ENCODE peak calls at places on chromosomes 7 and 10, in four cellular contexts. A is adrenal gland, N is occipital lobe, B is Daoy. L is an unnamed sample.

GRCh38 chr7:45902820-45903219 is 14.5 kb downstream of the IGFBP1 start:
- DNase-seq in A (no peak), B (no peak), N (no peak), L (no peak)

GRCh38 chr10:59190332-59190731 is 13.9 kb downstream of the PHYHIPL start:
- DNase-seq in B (no peak), N (no peak), A (no peak), L (no peak)

GRCh38 chr7:97130417-97131139 is 13.1 kb downstream of the SDHAF3 start:
- DNase-seq in A (no peak), N (no peak), B (no peak), L (no peak)

GRCh38 chr10:68088744-68089143 is 13.7 kb upstream of the HERC4 start:
- DNase-seq in N (no peak), B (peak), A (no peak), L (no peak)

GRCh38 chr7:100865971-100866720 is 1.0 kb upstream of the TRIP6 start:
- DNase-seq in N (peak), B (peak), A (peak), L (no peak)

GRCh38 chr10:126511917-126512487 is 123.7 kb upstream of the ADAM12 start:
- DNase-seq in A (no peak), N (no peak), B (no peak), L (no peak)

GRCh38 chr7:132557489-132558044 is 18.7 kb downstream of the PLXNA4 start:
- DNase-seq in N (no peak), A (no peak), B (peak), L (no peak)

GRCh38 chr10:68253356-68253755 is 21.4 kb upstream of the ATOH7 start:
- DNase-seq in A (no peak), N (no peak), B (no peak), L (no peak)

GRCh38 chr10:102065561-102066420 is 642 bp downstream of the HPS6 start:
- DNase-seq in A (peak), N (no peak), B (peak), L (no peak)

GRCh38 chr10:117678106-117678505 is 135.6 kb downstream of the EMX2 start:
- DNase-seq in A (no peak), B (no peak), N (no peak), L (no peak)

GRCh38 chr10:106652279-106652678 is 512.2 kb downstream of the SORCS1 start:
- DNase-seq in B (no peak), A (no peak), N (no peak), L (no peak)

GRCh38 chr7:157302314-157302711 is 34.5 kb upstream of the DNAJB6 start:
- DNase-seq in A (no peak), B (peak), N (no peak), L (peak)

GRCh38 chr7:150451833-150452431 is 1.5 kb downstream of the GIMAP8 start:
- DNase-seq in N (no peak), A (no peak), B (no peak), L (no peak)

GRCh38 chr7:143345428-143345900 is 17.0 kb downstream of the FAM131B start:
- DNase-seq in B (peak), A (no peak), N (no peak), L (peak)

GRCh38 chr10:118412918-118413317 is 70.8 kb upstream of the FAM204A start:
- DNase-seq in A (no peak), N (no peak), B (no peak), L (no peak)

GRCh38 chr10:121179006-121179405 is 327.8 kb downstream of the WDR11 start:
- DNase-seq in N (no peak), A (no peak), B (no peak), L (no peak)

GRCh38 chr7:14734839-14735321 is 167.7 kb downstream of the DGKB start:
- DNase-seq in A (no peak), N (no peak), B (no peak), L (no peak)

GRCh38 chr10:63711361-63711760 is 190.2 kb downstream of the REEP3 start:
- DNase-seq in N (no peak), A (no peak), B (peak), L (no peak)

GRCh38 chr7:48259463-48260280 is 88.4 kb downstream of the ABCA13 start:
- DNase-seq in N (no peak), A (no peak), B (no peak), L (no peak)

GRCh38 chr10:36114913-36115312 is 472.8 kb upstream of the FZD8 start:
- DNase-seq in A (no peak), N (no peak), B (peak), L (no peak)

GRCh38 chr10:71243756-71244637 is 31.6 kb downstream of the UNC5B start:
- DNase-seq in B (no peak), A (no peak), N (no peak), L (no peak)

GRCh38 chr7:21580073-21580521 is 37.3 kb downstream of the DNAH11 start:
- DNase-seq in A (no peak), N (no peak), B (peak), L (no peak)

GRCh38 chr10:132881186-132881920 is 61.0 kb downstream of the CFAP46 start:
- DNase-seq in B (no peak), A (no peak), N (no peak), L (no peak)

GRCh38 chr10:84685047-84685660 is 356.8 kb downstream of the CCSER2 start:
- DNase-seq in B (no peak), A (no peak), N (no peak), L (no peak)

GRCh38 chr10:127948791-127949190 is 41.9 kb downstream of the PTPRE start:
- DNase-seq in A (no peak), B (no peak), N (no peak), L (no peak)

GRCh38 chr10:111706331-111706730 is 477.2 kb downstream of the GPAM start:
- DNase-seq in B (no peak), N (no peak), A (no peak), L (no peak)

GRCh38 chr10:6089334-6090219 is 743 bp downstream of the RBM17 start:
- DNase-seq in B (peak), A (peak), N (no peak), L (no peak)

GRCh38 chr10:43046288-43046991 is 30.4 kb upstream of the RET start:
- DNase-seq in B (no peak), N (no peak), A (peak), L (no peak)

GRCh38 chr7:24700446-24701044 is 56.7 kb downstream of the GSDME start:
- DNase-seq in N (no peak), A (no peak), B (no peak), L (no peak)

GRCh38 chr10:23047201-23048050 is 48.0 kb upstream of the MSRB2 start:
- DNase-seq in B (peak), N (no peak), A (no peak), L (no peak)

GRCh38 chr7:31883761-31884164 is 186.4 kb downstream of the PDE1C start:
- DNase-seq in N (peak), A (no peak), B (peak), L (no peak)

GRCh38 chr7:30800785-30801252 is 29.6 kb downstream of the MINDY4 start:
- DNase-seq in A (peak), N (peak), B (peak), L (no peak)

GRCh38 chr10:46325021-46325420 is 38.2 kb downstream of the ANTXRL start:
- DNase-seq in B (no peak), N (no peak), A (no peak), L (no peak)

GRCh38 chr10:70927221-70927943 is 39.0 kb upstream of the PCBD1 start:
- DNase-seq in A (no peak), B (peak), N (no peak), L (no peak)

GRCh38 chr7:148434181-148434769 is 156.3 kb upstream of the C7orf33 start:
- DNase-seq in B (no peak), A (no peak), N (no peak), L (no peak)

GRCh38 chr7:156497776-156498509 is 142.6 kb upstream of the RNF32 start:
- DNase-seq in B (no peak), A (no peak), N (no peak), L (no peak)

GRCh38 chr7:69599211-69599878 is 1.1 kb downstream of the AUTS2 start:
- DNase-seq in N (no peak), A (peak), B (peak), L (no peak)

GRCh38 chr7:132034748-132035416 is 478.5 kb upstream of the PODXL start:
- DNase-seq in N (no peak), B (no peak), A (no peak), L (no peak)